ENCODE peak calls at places on chromosomes 1 and 21, in six cellular contexts. O, D, X, Y, I and Z are unnamed samples.

GRCh38 chr1:41852091-41852490 is 66.6 kb downstream of the HIVEP3 start:
- DNase-seq in Y (no peak), O (no peak), I (no peak), X (no peak), D (no peak), Z (no peak)

GRCh38 chr1:40438391-40439015 is 11.8 kb upstream of the ZFP69B start:
- DNase-seq in O (no peak), I (peak), Y (no peak), D (no peak), X (no peak), Z (no peak)

GRCh38 chr1:82565146-82565545 is 764.4 kb downstream of the ADGRL2 start:
- DNase-seq in D (no peak), Y (no peak), I (peak), X (no peak), O (peak), Z (no peak)

GRCh38 chr21:26909972-26910371 is 56.9 kb downstream of the ADAMTS5 start:
- DNase-seq in O (no peak), D (no peak), I (peak), X (no peak), Y (no peak), Z (no peak)

GRCh38 chr1:203295796-203296195 is 9.5 kb upstream of the BTG2 start:
- DNase-seq in X (no peak), O (no peak), I (no peak), Y (no peak), D (no peak), Z (no peak)

GRCh38 chr1:184743062-184743756 is 11.4 kb downstream of the EDEM3 start:
- DNase-seq in Y (no peak), D (no peak), I (no peak), X (no peak), O (peak), Z (peak)

GRCh38 chr1:12553963-12554362 is 64.0 kb downstream of the DHRS3 start:
- DNase-seq in D (no peak), X (no peak), Y (no peak), I (no peak), O (no peak), Z (no peak)

GRCh38 chr1:154896811-154897286 is 26.8 kb upstream of the KCNN3 start:
- DNase-seq in O (no peak), D (no peak), I (no peak), Y (no peak), X (no peak), Z (no peak)

GRCh38 chr1:200483491-200484143 is 73.8 kb upstream of the ZNF281 start:
- DNase-seq in X (no peak), O (peak), Y (no peak), I (peak), D (no peak), Z (peak)

GRCh38 chr1:95005584-95005983 is 67.2 kb downstream of the ALG14 start:
- DNase-seq in X (no peak), I (no peak), Y (no peak), O (no peak), D (no peak), Z (no peak)

GRCh38 chr1:36516372-36517018 is 33.8 kb upstream of the CSF3R start:
- DNase-seq in Y (peak), O (peak), I (peak), X (no peak), D (no peak), Z (peak)

GRCh38 chr1:24418898-24419628 is 3.5 kb downstream of the NIPAL3 start:
- DNase-seq in D (no peak), X (no peak), O (peak), I (peak), Y (peak), Z (peak)

GRCh38 chr1:154607084-154607747 is 770 bp downstream of the ADAR start:
- DNase-seq in O (peak), D (no peak), X (no peak), I (peak), Y (peak), Z (no peak)

GRCh38 chr1:246709196-246709595 is 15.0 kb upstream of the SCCPDH start:
- DNase-seq in D (no peak), X (no peak), O (no peak), Y (no peak), I (no peak), Z (no peak)

GRCh38 chr1:157272264-157272663 is 134.1 kb upstream of the ETV3 start:
- DNase-seq in D (no peak), Y (no peak), I (no peak), O (no peak), X (no peak), Z (no peak)

GRCh38 chr21:35990609-35991008 is 69.7 kb downstream of the SETD4 start:
- DNase-seq in I (no peak), O (no peak), D (no peak), Y (no peak), X (no peak), Z (no peak)

GRCh38 chr1:180672105-180672504 is 40.3 kb downstream of the XPR1 start:
- DNase-seq in O (no peak), X (no peak), Y (no peak), D (no peak), I (peak), Z (no peak)

GRCh38 chr1:79811173-79811572 is 804.6 kb upstream of the ADGRL4 start:
- DNase-seq in X (no peak), I (peak), O (peak), D (no peak), Y (no peak), Z (no peak)

GRCh38 chr1:224539971-224540370 is 76.1 kb upstream of the CNIH3 start:
- DNase-seq in I (no peak), Y (no peak), O (peak), X (no peak), D (no peak), Z (no peak)

GRCh38 chr1:173489149-173489600 is 12.0 kb downstream of the PRDX6 start:
- DNase-seq in Y (no peak), I (peak), D (no peak), O (no peak), X (no peak), Z (no peak)

GRCh38 chr1:29237906-29238600 is 1.7 kb downstream of the PTPRU start:
- DNase-seq in I (peak), X (no peak), O (peak), D (no peak), Y (peak), Z (no peak)

GRCh38 chr1:32480003-32480402 is 15.1 kb downstream of the ZBTB8B start:
- DNase-seq in D (no peak), I (no peak), O (no peak), X (no peak), Y (no peak), Z (no peak)

GRCh38 chr1:59375321-59376220 is 78.7 kb downstream of the FGGY start:
- DNase-seq in O (peak), D (no peak), I (peak), X (no peak), Y (peak), Z (no peak)

GRCh38 chr1:108049083-108049819 is 84.3 kb upstream of the VAV3 start:
- DNase-seq in I (peak), Y (peak), X (no peak), O (peak), D (no peak), Z (no peak)

GRCh38 chr21:28148400-28149064 is 844.1 kb downstream of the LTN1 start:
- DNase-seq in X (no peak), D (no peak), Y (no peak), O (no peak), I (peak), Z (no peak)

GRCh38 chr1:15620155-15620545 is 2.9 kb downstream of the DDI2 start:
- DNase-seq in Y (no peak), D (no peak), X (no peak), O (peak), I (peak), Z (no peak)

GRCh38 chr1:89736937-89737733 is 83.7 kb upstream of the LRRC8D start:
- DNase-seq in I (no peak), X (no peak), Y (no peak), O (peak), D (no peak), Z (no peak)

GRCh38 chr1:204684551-204685235 is 845 bp downstream of the LRRN2 start:
- DNase-seq in I (peak), D (no peak), Y (peak), X (no peak), O (no peak), Z (no peak)

GRCh38 chr1:27109103-27109822 is 45.7 kb downstream of the SLC9A1 start:
- DNase-seq in D (no peak), X (no peak), Y (no peak), I (peak), O (no peak), Z (peak)

GRCh38 chr21:45299864-45300785 is 12.4 kb upstream of the POFUT2 start:
- DNase-seq in Y (no peak), O (no peak), D (no peak), X (no peak), I (peak), Z (no peak)